ENCODE peak calls at places on chromosomes 6 and 20, in eight cellular contexts. C is endothelial cell of umbilical vein, I is mucosa of descending colon, A is heart left ventricle, Y is heart right ventricle, S is A549, O is spleen, T is psoas muscle. V is an unnamed sample. For H3K9me3, the result is how much of the 10 kb centered on the place peaks cover.

GRCh38 chr6:45663181-45664180 is 285.7 kb upstream of the SUPT3H start:
- DNase-seq in C (peak), I (no peak), A (no peak), Y (no peak), S (no peak), O (no peak), T (peak), V (no peak)

GRCh38 chr6:16243055-16243454 is 4.7 kb downstream of the GMPR start:
- DNase-seq in C (peak), I (no peak), A (peak), Y (no peak), S (no peak), O (no peak), T (peak), V (no peak)

GRCh38 chr20:38307371-38308046 is 3.6 kb downstream of the BPI start:
- DNase-seq in C (no peak), I (no peak), A (no peak), Y (no peak), S (no peak), O (no peak), T (no peak), V (no peak)

GRCh38 chr6:16712931-16713484 is 48.3 kb downstream of the ATXN1 start:
- DNase-seq in C (peak), I (no peak), A (peak), Y (peak), S (no peak), O (no peak), T (no peak), V (no peak)

GRCh38 chr20:19110866-19111460 is 101.5 kb upstream of the SLC24A3 start:
- DNase-seq in C (no peak), I (no peak), A (no peak), Y (no peak), S (no peak), O (no peak), T (no peak), V (no peak)

GRCh38 chr20:21174425-21175239 is 48.8 kb downstream of the KIZ start:
- DNase-seq in C (no peak), I (no peak), A (no peak), Y (no peak), S (no peak), O (no peak), T (no peak), V (no peak)

GRCh38 chr6:111552241-111552744 is 53.4 kb downstream of the TRAF3IP2 start:
- DNase-seq in C (peak), I (no peak), A (peak), Y (peak), S (no peak), O (no peak), T (peak), V (peak)

GRCh38 chr6:107866606-107867301 is 42.6 kb upstream of the SCML4 start:
- DNase-seq in C (peak), I (no peak), A (no peak), Y (no peak), S (no peak), O (no peak), T (no peak), V (no peak)

GRCh38 chr20:45934046-45934586 is 367 bp upstream of the PCIF1 start:
- DNase-seq in C (no peak), I (peak), A (peak), Y (peak), S (peak), O (peak), T (peak), V (peak)

GRCh38 chr6:158057213-158057987 is 75.7 kb downstream of the SYNJ2 start:
- DNase-seq in C (peak), I (no peak), A (no peak), Y (no peak), S (peak), O (no peak), T (no peak), V (no peak)

GRCh38 chr20:25278636-25279361 is 30.9 kb downstream of the PYGB start:
- DNase-seq in C (no peak), I (peak), A (peak), Y (no peak), S (no peak), O (peak), T (peak), V (peak)

GRCh38 chr6:34514593-34515472 is 41.3 kb downstream of the SPDEF start:
- DNase-seq in C (no peak), I (no peak), A (no peak), Y (peak), S (no peak), O (peak), T (peak), V (no peak)

GRCh38 chr20:50192364-50193168 is 1.9 kb downstream of the CEBPB start:
- DNase-seq in C (peak), I (peak), A (peak), Y (peak), S (peak), O (peak), T (peak), V (peak)

GRCh38 chr20:44398303-44398702 is 42.8 kb downstream of the HNF4A start:
- DNase-seq in C (no peak), I (no peak), A (no peak), Y (no peak), S (peak), O (no peak), T (no peak), V (no peak)

GRCh38 chr6:137148291-137149076 is 25.0 kb downstream of the IL22RA2 start:
- DNase-seq in C (no peak), I (no peak), A (no peak), Y (no peak), S (peak), O (no peak), T (no peak), V (no peak)

GRCh38 chr6:106739387-106739786 is 110.0 kb downstream of the QRSL1 start:
- DNase-seq in C (no peak), I (no peak), A (peak), Y (peak), S (peak), O (peak), T (peak), V (peak)

GRCh38 chr6:126172151-126172550 is 167.8 kb upstream of the CENPW start:
- DNase-seq in C (no peak), I (no peak), A (no peak), Y (no peak), S (no peak), O (no peak), T (no peak), V (no peak)

GRCh38 chr6:126180585-126180984 is 159.3 kb upstream of the CENPW start:
- DNase-seq in C (peak), I (no peak), A (no peak), Y (no peak), S (no peak), O (no peak), T (no peak), V (no peak)

GRCh38 chr6:126174697-126175096 is 165.2 kb upstream of the CENPW start:
- DNase-seq in C (no peak), I (no peak), A (no peak), Y (no peak), S (no peak), O (no peak), T (no peak), V (no peak)

GRCh38 chr6:126175251-126175650 is 164.7 kb upstream of the CENPW start:
- DNase-seq in C (no peak), I (no peak), A (no peak), Y (no peak), S (no peak), O (no peak), T (no peak), V (no peak)

DNA sequence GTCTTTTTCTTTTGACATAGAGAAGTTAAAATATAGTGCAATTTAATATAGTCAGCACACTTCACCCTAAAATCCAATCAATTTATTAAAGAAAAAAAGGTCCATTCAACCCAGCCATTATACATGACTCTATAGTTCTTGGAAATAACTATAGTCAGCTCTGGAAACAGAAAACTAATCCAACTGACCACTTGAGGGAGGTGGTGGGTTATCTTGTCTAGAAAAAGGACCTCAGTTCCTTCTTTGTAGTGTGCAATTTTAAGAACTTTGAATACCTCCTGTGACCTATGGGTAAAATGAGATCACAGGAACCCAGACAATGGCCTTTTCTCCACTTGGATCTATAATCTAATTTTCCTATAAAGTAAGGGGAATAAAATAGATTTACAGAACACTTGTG is 163.6 kb upstream of the CENPW start:
- DNase-seq in C (peak), I (no peak), A (no peak), Y (no peak), S (no peak), O (no peak), T (no peak), V (no peak)
- TF ChIP-seq CTCF in C (peak), I (no peak), A (no peak), Y (no peak), S (peak), O (no peak), T (peak), V (no peak)

GRCh38 chr6:169986848-169987498 is 235.6 kb downstream of the ERMARD start:
- DNase-seq in C (no peak), I (no peak), A (no peak), Y (no peak), S (no peak), O (peak), T (no peak), V (no peak)

GRCh38 chr6:169985121-169986015 is 233.9 kb downstream of the ERMARD start:
- DNase-seq in C (no peak), I (no peak), A (no peak), Y (no peak), S (no peak), O (peak), T (no peak), V (peak)

GRCh38 chr6:169984181-169985120 is 233.0 kb downstream of the ERMARD start:
- DNase-seq in C (no peak), I (no peak), A (no peak), Y (no peak), S (no peak), O (peak), T (peak), V (no peak)

GRCh38 chr6:169988769-169989550 is 237.5 kb downstream of the ERMARD start:
- DNase-seq in C (no peak), I (no peak), A (no peak), Y (no peak), S (no peak), O (peak), T (no peak), V (no peak)

GRCh38 chr6:169986171-169986847 is 234.9 kb downstream of the ERMARD start:
- DNase-seq in C (no peak), I (no peak), A (no peak), Y (no peak), S (no peak), O (peak), T (no peak), V (peak)
- H3K9me3 ChIP-seq in C (under half), I (under half), A (under half), Y (under half), S (under half), O (under half), T (under half), V (under half)

GRCh38 chr6:163457637-163458561 is 43.4 kb downstream of the QKI start:
- DNase-seq in C (peak), I (no peak), A (no peak), Y (no peak), S (peak), O (no peak), T (no peak), V (no peak)
- TF ChIP-seq CTCF in C (no peak), I (no peak), A (no peak), Y (no peak), S (no peak), O (no peak), T (no peak), V (no peak)

DNA sequence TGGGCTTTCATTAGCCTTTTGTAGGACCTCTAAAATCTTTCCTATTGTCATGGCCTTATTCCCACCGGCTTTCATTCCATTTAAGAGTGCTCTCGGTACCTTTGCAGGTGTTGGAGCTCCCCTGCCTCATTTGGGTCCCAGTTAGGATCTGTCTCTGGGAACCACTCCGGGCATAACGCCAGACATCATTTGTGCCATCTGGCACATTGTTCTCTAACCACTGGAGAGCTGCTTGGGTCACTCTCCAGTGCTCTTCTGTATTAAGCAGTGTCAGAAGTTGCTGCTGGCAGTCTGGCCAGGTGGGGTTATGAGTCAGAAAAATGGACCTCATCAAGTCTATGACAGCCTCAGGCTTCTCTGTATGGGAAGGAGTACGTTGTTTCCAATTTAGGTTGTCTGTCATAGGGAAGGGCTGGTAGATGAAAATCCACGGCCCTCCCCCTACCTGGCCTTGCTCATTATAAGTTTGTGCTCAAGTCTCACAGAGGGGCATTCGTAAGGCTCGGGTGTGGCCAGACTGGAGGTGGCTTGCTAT is 62.9 kb upstream of the MOCS1 start:
- DNase-seq in C (no peak), I (no peak), A (no peak), Y (no peak), S (no peak), O (no peak), T (no peak), V (no peak)
- H3K9me3 ChIP-seq in C (under half), I (under half), A (under half), Y (under half), S (under half), O (under half), T (under half), V (under half)

GRCh38 chr6:145626857-145627256 is 108.5 kb downstream of the EPM2A start:
- DNase-seq in C (peak), I (no peak), A (peak), Y (no peak), S (no peak), O (no peak), T (no peak), V (no peak)
- TF ChIP-seq CTCF in C (no peak), I (no peak), A (no peak), Y (no peak), S (no peak), O (no peak), T (no peak), V (no peak)

GRCh38 chr20:56244259-56244658 is 4.3 kb upstream of the MC3R start:
- DNase-seq in C (no peak), I (no peak), A (no peak), Y (no peak), S (no peak), O (no peak), T (no peak), V (no peak)
- H3K9me3 ChIP-seq in C (under half), I (under half), A (under half), Y (under half), S (under half), O (under half), T (under half), V (under half)

V was measured in breast epithelium.